ENCODE peak calls at places on chromosomes 4 and X, in four cellular contexts. H, S, T and J are unnamed samples.

GRCh38 chr4:185309770-185310169 is 86.0 kb downstream of the LRP2BP start:
- DNase-seq in H (no peak), S (peak; percentile 78), T (no peak), J (no peak)

GRCh38 chr4:85610450-85610849 is 135.5 kb downstream of the ARHGAP24 start:
- DNase-seq in S (peak; percentile 94), H (no peak), T (no peak), J (no peak)

GRCh38 chrX:15600745-15601144 is at the start of gene ACE2:
- DNase-seq in T (no peak), S (no peak), H (no peak), J (no peak)

GRCh38 chr4:82594466-82594865 is 32.7 kb upstream of the TMEM150C start:
- DNase-seq in T (no peak), S (no peak), H (no peak), J (no peak)

GRCh38 chr4:5452156-5452555 is 256.2 kb downstream of the EVC2 start:
- DNase-seq in T (no peak), H (no peak), S (no peak), J (no peak)

GRCh38 chrX:8726031-8726652 is 5.8 kb downstream of the ANOS1 start:
- DNase-seq in S (no peak), T (no peak), H (no peak), J (no peak)

GRCh38 chr4:151165205-151166000 is 66.0 kb downstream of the RPS3A start:
- DNase-seq in S (no peak), H (no peak), T (no peak), J (no peak)

GRCh38 chr4:38080061-38080531 is 119.9 kb downstream of the PTTG2 start:
- DNase-seq in S (no peak), T (no peak), H (no peak), J (no peak)

GRCh38 chrX:110046971-110047370 is 44.1 kb downstream of the TMEM164 start:
- DNase-seq in H (no peak), T (no peak), S (no peak), J (no peak)

GRCh38 chr4:23392860-23393458 is 496.9 kb downstream of the PPARGC1A start:
- DNase-seq in S (no peak), T (no peak), H (no peak), J (no peak)

GRCh38 chrX:11193035-11193469 is 81.9 kb downstream of the HCCS start:
- DNase-seq in H (no peak), S (no peak), T (no peak), J (no peak)

GRCh38 chrX:133698298-133698697 is 283.0 kb upstream of the GPC4 start:
- DNase-seq in H (no peak), S (no peak), T (no peak), J (peak; percentile 18)
- TF ChIP-seq TARDBP in H (no peak), S (no peak), T (no peak), J (no peak)

DNA sequence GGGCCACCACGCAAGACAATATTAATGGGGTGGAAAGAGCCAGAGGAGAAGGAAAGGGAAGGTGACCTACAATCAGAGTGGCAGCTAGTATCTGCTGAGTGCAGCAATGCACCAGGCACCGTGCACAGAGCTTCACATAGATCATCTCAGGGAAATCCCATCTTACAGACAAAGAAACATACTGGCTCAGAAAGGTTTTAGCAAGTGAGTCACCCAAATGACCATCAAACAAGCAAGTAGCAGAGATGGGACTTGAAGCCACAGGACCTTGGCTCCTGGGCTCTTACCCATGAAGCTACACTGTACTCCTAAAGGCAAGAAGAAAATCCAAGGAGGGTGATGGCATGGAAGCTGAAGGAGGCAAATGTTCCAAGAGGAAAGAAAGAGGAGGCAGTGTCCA is 6.8 kb downstream of the ANXA5 start:
- DNase-seq in S (no peak), H (no peak), T (no peak), J (no peak)
- TF ChIP-seq TARDBP in S (no peak), H (no peak), T (no peak), J (no peak)

GRCh38 chr4:187209921-187210613 is 486.4 kb upstream of the FAT1 start:
- DNase-seq in T (no peak), S (no peak), H (no peak), J (no peak)
- TF ChIP-seq TARDBP in T (no peak), S (no peak), H (no peak), J (no peak)

GRCh38 chr4:52377563-52377962 is 281.5 kb downstream of the USP46 start:
- DNase-seq in S (no peak), T (no peak), H (no peak), J (no peak)
- TF ChIP-seq TARDBP in S (no peak), T (no peak), H (no peak), J (no peak)

GRCh38 chrX:80765226-80765625 is 44.5 kb downstream of the BRWD3 start:
- DNase-seq in S (no peak), H (no peak), T (peak; percentile 4), J (no peak)
- TF ChIP-seq TARDBP in S (no peak), H (no peak), T (no peak), J (no peak)

GRCh38 chr4:134027931-134028330 is 173.7 kb downstream of the PABPC4L start:
- DNase-seq in H (no peak), T (no peak), S (no peak), J (no peak)
- TF ChIP-seq TARDBP in H (no peak), T (no peak), S (no peak), J (no peak)

DNA sequence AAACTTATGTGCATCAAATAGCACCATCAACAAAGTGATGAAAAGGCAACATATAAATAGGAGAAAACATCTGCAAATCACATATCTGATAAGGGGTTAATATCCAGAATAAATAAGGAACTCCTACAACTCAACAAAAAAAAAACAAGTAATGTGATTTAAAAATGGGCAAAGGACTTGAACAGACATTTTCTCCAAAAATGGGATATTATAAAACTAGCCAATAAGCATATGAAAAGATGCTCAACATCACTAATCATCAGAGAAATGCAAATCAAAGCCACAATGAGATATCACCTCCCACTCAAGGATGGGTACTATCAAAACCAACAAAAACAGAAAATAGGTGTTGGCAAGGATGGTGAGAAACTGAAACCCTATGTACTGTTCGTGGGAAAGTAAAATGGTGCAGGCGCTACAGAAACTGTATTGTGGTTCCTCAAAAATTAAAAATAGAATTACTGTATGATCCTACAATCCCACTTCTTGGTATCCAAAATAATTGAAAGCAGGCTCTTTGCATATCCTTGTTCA is 2.4 kb downstream of the DNAJB14 start:
- DNase-seq in S (no peak), T (no peak), H (no peak), J (no peak)
- TF ChIP-seq TARDBP in S (no peak), T (no peak), H (no peak), J (no peak)